ENCODE peak calls at places on chromosomes 11 and 22, in nine cellular contexts. D, H, I, J, N, A, B, S and C are unnamed samples.
A peak's percentile ranks its signal among the peaks of the same experiment; 100 is the strongest.

GRCh38 chr11:58127350-58127749 is 2.0 kb upstream of the OR9I1 start:
- DNase-seq in D (no peak), H (no peak), I (no peak), J (no peak), N (no peak), A (no peak), B (no peak), S (no peak), C (no peak)

GRCh38 chr22:48493733-48494132 is 1333.9 kb downstream of the BRD1 start:
- DNase-seq in D (no peak), H (no peak), I (no peak), J (no peak), N (no peak), A (no peak), B (no peak), S (no peak), C (no peak)

GRCh38 chr11:123046473-123047264 is 15.3 kb downstream of the HSPA8 start:
- DNase-seq in D (no peak), H (no peak), I (no peak), J (no peak), N (no peak), A (no peak), B (no peak), S (no peak), C (no peak)

GRCh38 chr11:1050581-1051355 is 14.2 kb upstream of the MUC6 start:
- DNase-seq in D (peak; percentile 65), H (peak; percentile 87), I (no peak), J (peak; percentile 23), N (peak; percentile 76), A (peak; percentile 60), B (peak; percentile 73), S (peak; percentile 72), C (no peak)

GRCh38 chr11:75591371-75591770 is 29.3 kb downstream of the SERPINH1 start:
- DNase-seq in D (no peak), H (no peak), I (no peak), J (no peak), N (no peak), A (no peak), B (no peak), S (no peak), C (no peak)

GRCh38 chr22:48918585-48919186 is 909.0 kb downstream of the BRD1 start:
- DNase-seq in D (no peak), H (peak; percentile 13), I (no peak), J (no peak), N (no peak), A (no peak), B (no peak), S (no peak), C (peak; percentile 46)

GRCh38 chr11:503179-503981 is 3.7 kb downstream of the RNH1 start:
- DNase-seq in D (peak; percentile 76), H (no peak), I (no peak), J (no peak), N (peak; percentile 75), A (no peak), B (no peak), S (peak; percentile 90), C (no peak)

GRCh38 chr11:74602637-74603591 is 10.5 kb downstream of the POLD3 start:
- DNase-seq in D (no peak), H (no peak), I (no peak), J (no peak), N (no peak), A (no peak), B (no peak), S (no peak), C (no peak)

DNA sequence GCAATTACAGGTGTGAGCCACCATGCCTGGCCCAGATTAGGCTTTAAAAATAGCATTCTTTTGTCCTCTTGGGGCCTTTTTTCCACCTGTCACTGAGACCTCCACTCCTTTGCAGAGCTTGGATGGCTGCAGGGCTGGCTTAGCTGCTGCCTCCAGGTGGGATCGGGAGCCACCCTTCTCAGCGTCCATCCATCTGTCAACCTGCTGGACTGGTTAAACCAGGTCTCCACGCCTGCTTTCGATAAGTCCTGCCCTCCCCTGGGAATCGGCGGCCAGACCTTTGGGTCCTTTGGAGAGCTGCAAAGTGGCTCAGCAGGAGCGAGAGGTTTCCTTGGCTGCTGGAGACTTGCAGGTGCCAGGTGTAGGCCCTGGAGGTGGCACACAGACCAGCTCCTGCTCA is 23.4 kb upstream of the GRAMD4 start:
- DNase-seq in D (no peak), H (peak; percentile 97), I (no peak), J (no peak), N (no peak), A (no peak), B (no peak), S (no peak), C (no peak)
- TF ChIP-seq CTCF in D (no peak), H (peak; percentile 13), I (no peak), J (no peak), N (no peak), A (no peak), B (peak; percentile 8), S (no peak), C (no peak)

GRCh38 chr11:40130427-40130826 is 1329.0 kb downstream of the LRRC4C start:
- DNase-seq in D (no peak), H (no peak), I (no peak), J (no peak), N (no peak), A (no peak), B (no peak), S (peak; percentile 4), C (no peak)
- TF ChIP-seq CTCF in D (no peak), H (no peak), I (no peak), J (no peak), N (no peak), A (peak; percentile 48), B (peak; percentile 10), S (no peak), C (no peak)

DNA sequence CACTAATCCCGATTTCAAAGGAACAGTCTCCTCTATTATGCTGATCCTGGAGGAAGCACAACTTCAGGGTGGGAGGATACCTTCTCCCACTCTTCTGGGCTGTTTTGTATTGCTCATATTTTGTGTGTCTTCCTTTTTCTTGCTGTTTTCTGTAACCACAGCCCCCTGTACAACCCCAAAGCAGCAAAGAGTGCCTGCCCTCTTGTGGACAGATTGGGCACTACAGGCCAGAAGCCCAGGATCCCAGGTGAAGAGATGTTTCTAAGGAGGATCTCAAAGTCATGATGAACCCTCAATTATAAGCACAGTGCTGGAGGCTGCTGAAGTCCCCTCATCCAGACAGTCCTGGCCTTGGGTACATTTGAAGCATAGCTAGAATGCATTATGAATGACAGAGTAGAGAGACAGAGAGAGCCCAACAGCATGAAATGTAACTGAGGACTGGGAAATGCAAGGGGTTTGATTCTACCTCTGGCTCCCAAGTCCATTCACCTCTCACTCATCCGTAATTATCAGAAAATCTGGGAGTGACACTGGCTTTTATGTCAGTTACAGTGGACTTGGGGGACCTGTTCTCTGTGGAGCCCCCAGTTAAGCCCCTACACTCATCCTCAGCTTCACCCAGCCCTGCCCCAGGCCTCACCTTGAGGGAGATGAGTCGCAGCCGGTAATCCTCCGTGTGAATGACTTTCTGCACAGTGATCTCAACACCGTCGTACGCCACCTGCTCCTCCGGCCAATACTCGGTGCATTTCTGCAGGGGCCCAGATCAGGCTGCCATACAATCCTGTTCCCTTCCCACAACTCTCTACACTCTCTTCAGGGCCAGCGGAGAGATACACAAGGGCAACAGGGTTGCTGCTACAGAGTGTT is 6.2 kb upstream of the IGSF22 start:
- DNase-seq in D (peak; percentile 59), H (peak; percentile 63), I (no peak), J (peak; percentile 50), N (peak; percentile 63), A (peak; percentile 79), B (no peak), S (peak; percentile 57), C (no peak)
- TF ChIP-seq CTCF in D (no peak), H (peak; percentile 79), I (peak; percentile 99), J (peak; percentile 100), N (peak; percentile 89), A (peak; percentile 92), B (peak; percentile 93), S (peak; percentile 98), C (peak; percentile 93)

DNA sequence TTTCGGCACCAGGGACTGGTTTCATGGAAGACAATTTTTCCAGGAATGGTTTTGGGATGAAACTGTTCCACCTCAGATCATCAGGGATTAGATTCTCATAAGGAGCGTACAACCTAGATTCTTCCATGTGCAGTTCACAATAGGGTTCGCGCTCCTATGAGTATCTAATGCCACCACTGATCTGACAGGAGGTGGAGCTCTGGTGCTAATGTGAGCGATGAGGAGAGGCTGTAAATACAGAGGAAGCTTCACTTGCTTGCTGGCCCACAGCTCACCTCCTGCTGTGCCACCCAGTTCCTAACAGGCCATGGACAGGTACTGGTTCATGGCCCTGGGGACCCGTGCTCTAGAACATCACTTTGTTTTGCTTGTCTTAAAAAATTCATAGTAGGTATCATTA is 41.8 kb upstream of the AMPD3 start:
- DNase-seq in D (no peak), H (no peak), I (no peak), J (peak; percentile 36), N (no peak), A (no peak), B (no peak), S (peak; percentile 85), C (no peak)
- TF ChIP-seq CTCF in D (no peak), H (no peak), I (peak; percentile 6), J (peak; percentile 55), N (peak; percentile 41), A (no peak), B (peak; percentile 56), S (peak; percentile 65), C (peak; percentile 34)

GRCh38 chr11:65013692-65014145 is 241 bp upstream of the ARL2 start:
- DNase-seq in D (peak; percentile 89), H (peak; percentile 89), I (no peak), J (peak; percentile 79), N (peak; percentile 89), A (peak; percentile 92), B (peak; percentile 92), S (peak; percentile 97), C (peak; percentile 96)
- TF ChIP-seq CTCF in D (no peak), H (peak; percentile 52), I (peak; percentile 40), J (no peak), N (peak; percentile 93), A (no peak), B (no peak), S (no peak), C (no peak)

GRCh38 chr22:21861856-21862255 is 5.6 kb downstream of the MAPK1 start:
- DNase-seq in D (no peak), H (no peak), I (no peak), J (no peak), N (no peak), A (no peak), B (no peak), S (peak; percentile 52), C (no peak)

GRCh38 chr22:21860640-21861039 is 6.8 kb downstream of the MAPK1 start:
- DNase-seq in D (no peak), H (no peak), I (no peak), J (no peak), N (no peak), A (no peak), B (no peak), S (no peak), C (no peak)

GRCh38 chr22:21865041-21865440 is 2.4 kb downstream of the MAPK1 start:
- DNase-seq in D (peak; percentile 83), H (peak; percentile 35), I (peak; percentile 39), J (peak; percentile 79), N (peak; percentile 76), A (no peak), B (no peak), S (peak; percentile 22), C (no peak)

GRCh38 chr22:21861290-21861848 is 6.1 kb downstream of the MAPK1 start:
- DNase-seq in D (no peak), H (no peak), I (no peak), J (no peak), N (no peak), A (no peak), B (no peak), S (no peak), C (no peak)

GRCh38 chr22:21862386-21863242 is 4.8 kb downstream of the MAPK1 start:
- DNase-seq in D (no peak), H (no peak), I (no peak), J (no peak), N (no peak), A (no peak), B (no peak), S (no peak), C (no peak)
- TF ChIP-seq CTCF in D (no peak), H (no peak), I (no peak), J (no peak), N (no peak), A (no peak), B (no peak), S (no peak), C (no peak)